ENCODE peak calls at places on chromosomes 13 and 19, in five cellular contexts. K is left lung, Q is AG04450, V is fibroblast of the aortic adventitia, Z is astrocyte of the cerebellum. I is an unnamed sample.

GRCh38 chr13:87172166-87172825 is 498.9 kb upstream of the SLITRK5 start:
- DNase-seq in Q (no peak), Z (no peak), V (peak; percentile 8), K (no peak), I (peak; percentile 19)

GRCh38 chr13:102214956-102215355 is 186.9 kb downstream of the FGF14 start:
- DNase-seq in V (no peak), K (no peak), Z (no peak), Q (no peak), I (no peak)

GRCh38 chr13:95535243-95535642 is 17.3 kb upstream of the CLDN10 start:
- DNase-seq in K (no peak), Q (no peak), Z (peak; percentile 58), V (peak; percentile 50), I (no peak)

GRCh38 chr19:20558011-20558410 is 7.6 kb downstream of the ZNF737 start:
- DNase-seq in Z (no peak), K (no peak), Q (no peak), V (no peak), I (no peak)

GRCh38 chr13:108959254-108959653 is 329.8 kb downstream of the MYO16 start:
- DNase-seq in V (peak; percentile 64), Q (no peak), Z (no peak), K (no peak), I (no peak)

GRCh38 chr13:73230714-73231113 is 171.9 kb downstream of the KLF5 start:
- DNase-seq in V (no peak), Z (no peak), Q (no peak), K (no peak), I (no peak)

GRCh38 chr13:20146381-20146780 is 14.5 kb downstream of the GJA3 start:
- DNase-seq in K (no peak), Z (no peak), V (no peak), Q (no peak), I (no peak)

GRCh38 chr19:39351537-39352037 is 9.4 kb downstream of the SAMD4B start:
- DNase-seq in Z (no peak), K (no peak), V (peak; percentile 46), Q (no peak), I (no peak)

GRCh38 chr19:30450101-30450500 is 77.9 kb downstream of the ZNF536 start:
- DNase-seq in V (no peak), Z (peak; percentile 81), Q (no peak), K (no peak), I (no peak)

GRCh38 chr13:60765700-60766411 is 368.8 kb downstream of the TDRD3 start:
- DNase-seq in V (peak; percentile 55), Q (no peak), Z (peak; percentile 42), K (no peak), I (no peak)

GRCh38 chr19:29843180-29844051 is 31.6 kb downstream of the CCNE1 start:
- DNase-seq in Z (no peak), Q (no peak), V (peak; percentile 28), K (no peak), I (no peak)

GRCh38 chr19:40266111-40266510 is 19.0 kb downstream of the AKT2 start:
- DNase-seq in K (peak; percentile 66), Z (no peak), Q (no peak), V (no peak), I (no peak)

GRCh38 chr13:94674609-94675348 is 37.6 kb downstream of the SOX21 start:
- DNase-seq in K (no peak), V (peak; percentile 57), Q (no peak), Z (peak; percentile 31), I (peak; percentile 23)

GRCh38 chr13:97506511-97506910 is 72.5 kb downstream of the RAP2A start:
- DNase-seq in Z (no peak), Q (peak; percentile 61), K (no peak), V (peak; percentile 15), I (no peak)

GRCh38 chr19:6236310-6237291 is 43.2 kb downstream of the MLLT1 start:
- DNase-seq in Z (no peak), Q (no peak), V (no peak), K (peak; percentile 90), I (no peak)

GRCh38 chr19:39426170-39426569 is 9.6 kb downstream of the RPS16 start:
- DNase-seq in K (no peak), Z (no peak), Q (no peak), V (no peak), I (no peak)

GRCh38 chr13:40476175-40476958 is 190.1 kb downstream of the FOXO1 start:
- DNase-seq in K (no peak), V (peak; percentile 92), Q (no peak), Z (no peak), I (no peak)

GRCh38 chr19:33134571-33135041 is 2.7 kb downstream of the WDR88 start:
- DNase-seq in Q (no peak), V (no peak), K (no peak), Z (no peak), I (no peak)

GRCh38 chr19:33132021-33132420 is at the start of gene WDR88:
- DNase-seq in K (peak; percentile 79), Z (no peak), Q (no peak), V (no peak), I (no peak)

GRCh38 chr19:33130433-33130832 is 1.5 kb upstream of the WDR88 start:
- DNase-seq in V (no peak), K (no peak), Q (no peak), Z (no peak), I (no peak)

GRCh38 chr19:33133438-33134031 is 1.6 kb downstream of the WDR88 start:
- DNase-seq in K (no peak), V (peak; percentile 10), Z (no peak), Q (no peak), I (no peak)

GRCh38 chr19:33132425-33132824 is 511 bp downstream of the WDR88 start:
- DNase-seq in V (no peak), K (no peak), Q (no peak), Z (no peak), I (no peak)
- TF ChIP-seq CTCF in V (peak; percentile 27), K (no peak), Q (peak; percentile 23), Z (peak; percentile 24), I (peak; percentile 3)

GRCh38 chr19:50462970-50463369 is 13.3 kb upstream of the EMC10 start:
- DNase-seq in V (no peak), K (no peak), Q (no peak), Z (no peak), I (no peak)

GRCh38 chr19:50464348-50464747 is 12.0 kb upstream of the EMC10 start:
- DNase-seq in Z (no peak), V (no peak), K (peak; percentile 76), Q (no peak), I (no peak)

GRCh38 chr19:50465000-50465399 is 11.3 kb upstream of the EMC10 start:
- DNase-seq in Z (no peak), K (peak; percentile 72), Q (no peak), V (no peak), I (no peak)

GRCh38 chr19:50467566-50467965 is 8.7 kb upstream of the EMC10 start:
- DNase-seq in Z (no peak), K (peak; percentile 54), Q (no peak), V (no peak), I (no peak)

GRCh38 chr19:50465986-50466771 is 10.1 kb upstream of the EMC10 start:
- DNase-seq in Z (no peak), K (peak; percentile 80), Q (no peak), V (no peak), I (no peak)
- TF ChIP-seq CTCF in Z (peak; percentile 22), K (no peak), Q (peak; percentile 29), V (no peak), I (no peak)

DNA sequence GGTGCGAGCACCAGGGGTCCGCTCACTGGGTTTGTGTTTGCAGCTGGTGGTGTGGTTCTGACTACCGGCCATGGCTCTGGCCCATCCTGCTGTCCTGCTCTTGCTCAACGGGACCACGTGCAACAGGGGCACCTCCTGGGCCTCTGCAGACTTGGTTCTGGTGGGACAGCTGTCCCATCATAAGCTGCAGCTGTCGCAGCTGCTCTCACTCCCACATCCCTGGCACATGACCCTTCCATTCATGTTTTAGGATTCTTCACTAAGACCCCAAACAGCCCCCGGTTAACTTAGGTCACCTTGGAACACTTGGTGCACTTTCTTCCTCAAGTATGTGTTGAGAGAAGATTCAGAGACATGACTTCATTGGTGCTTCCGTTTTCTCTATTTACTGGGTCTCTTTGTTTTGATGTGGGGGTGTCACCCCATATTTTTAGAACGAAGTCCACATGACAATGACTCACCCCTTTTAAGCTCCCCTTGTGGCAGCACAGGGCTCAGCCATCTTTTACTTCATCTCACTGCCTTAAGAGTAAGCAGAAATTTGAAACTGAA is 68.4 kb upstream of the ARHGEF7 start:
- DNase-seq in Z (no peak), K (peak; percentile 60), V (peak; percentile 31), Q (peak; percentile 26), I (no peak)
- TF ChIP-seq CTCF in Z (peak; percentile 13), K (peak; percentile 28), V (peak; percentile 51), Q (peak; percentile 60), I (no peak)

DNA sequence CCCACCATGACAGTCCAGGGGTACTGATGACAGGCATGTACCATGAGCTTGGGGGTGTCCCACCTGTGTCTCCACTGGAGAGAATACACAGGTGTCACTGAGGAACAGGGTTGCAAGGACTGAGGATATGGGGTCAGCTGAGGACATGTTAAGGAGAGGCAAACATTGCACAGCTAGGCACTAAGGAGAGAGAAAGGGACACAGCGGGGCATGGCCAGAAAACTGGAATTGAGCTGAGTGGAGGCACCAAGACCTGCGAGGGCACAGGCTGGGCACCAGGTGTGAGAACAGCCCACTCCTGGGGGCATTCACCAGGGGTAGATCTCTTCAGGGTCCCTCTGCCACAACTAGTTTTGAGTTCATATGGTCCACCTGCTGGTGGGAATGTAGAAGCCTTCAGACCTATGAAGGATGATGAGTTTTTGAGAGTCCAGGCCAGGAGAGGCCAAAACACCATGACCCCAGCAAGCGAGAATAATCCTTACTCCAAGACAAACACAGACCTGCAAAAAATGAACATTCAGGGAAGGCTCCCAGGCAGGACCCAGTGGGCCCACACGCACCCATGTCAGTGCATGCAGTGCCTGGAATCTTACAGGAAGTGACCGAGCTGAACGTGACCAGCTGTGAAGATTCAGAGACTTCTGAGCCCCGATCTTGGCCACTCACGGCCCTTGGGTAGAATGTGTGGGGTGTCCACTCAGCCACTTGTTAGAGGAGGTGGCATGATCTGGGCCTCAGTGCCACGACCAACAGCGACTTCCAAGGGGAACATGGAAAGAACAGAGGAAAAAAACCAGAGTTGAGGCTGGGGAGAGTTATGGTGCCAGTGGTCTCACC is 1.4 kb upstream of the ZNF584 start:
- DNase-seq in Z (no peak), V (no peak), K (no peak), Q (no peak), I (no peak)
- TF ChIP-seq CTCF in Z (peak; percentile 45), V (peak; percentile 33), K (no peak), Q (peak; percentile 48), I (peak; percentile 15)

GRCh38 chr13:93017493-93018112 is 209.0 kb upstream of the GPC6 start:
- DNase-seq in Z (no peak), Q (no peak), V (no peak), K (no peak), I (no peak)
- TF ChIP-seq CTCF in Z (no peak), Q (no peak), V (no peak), K (no peak), I (no peak)

GRCh38 chr19:43124360-43124759 is 41.9 kb upstream of the PSG2 start:
- DNase-seq in Z (no peak), Q (no peak), V (no peak), K (no peak), I (no peak)
- TF ChIP-seq CTCF in Z (no peak), Q (no peak), V (no peak), K (no peak), I (no peak)

I was measured in D721Med.